ENCODE peak calls at places on chromosomes 16 and 17, in eight cellular contexts. S, M, J, Y, T, C, Q and L are unnamed samples.
A peak's percentile ranks its signal among the peaks of the same experiment; 100 is the strongest.

GRCh38 chr16:69830146-69830533 is 68.0 kb downstream of the WWP2 start:
- DNase-seq in Q (no peak), Y (no peak), S (no peak), J (no peak), C (no peak), M (no peak), T (no peak), L (no peak)

GRCh38 chr17:41895617-41896016 is 23.1 kb downstream of the ACLY start:
- DNase-seq in M (no peak), J (peak; percentile 85), T (no peak), Y (peak; percentile 55), C (no peak), Q (no peak), S (no peak), L (no peak)

GRCh38 chr17:28348979-28349378 is 8.3 kb downstream of the POLDIP2 start:
- DNase-seq in Q (no peak), S (no peak), M (no peak), J (no peak), T (no peak), C (no peak), Y (no peak), L (no peak)

GRCh38 chr16:83473926-83474660 is 333.7 kb upstream of the HSBP1 start:
- DNase-seq in Y (no peak), Q (no peak), S (no peak), C (no peak), M (no peak), T (no peak), J (no peak), L (no peak)

GRCh38 chr17:78408476-78409020 is 30.1 kb downstream of the PGS1 start:
- DNase-seq in M (no peak), J (no peak), T (no peak), S (no peak), Q (no peak), Y (no peak), C (no peak), L (peak; percentile 81)

GRCh38 chr17:34386925-34387550 is 24.0 kb upstream of the CCL1 start:
- DNase-seq in S (no peak), T (no peak), Q (no peak), J (no peak), M (no peak), Y (no peak), C (no peak), L (no peak)

GRCh38 chr16:54812229-54812628 is 118.4 kb upstream of the IRX5 start:
- DNase-seq in T (no peak), M (peak; percentile 17), S (no peak), C (no peak), J (no peak), Y (no peak), Q (no peak), L (no peak)

GRCh38 chr17:36884495-36885160 is 52.6 kb upstream of the LHX1 start:
- DNase-seq in C (no peak), M (no peak), Q (no peak), T (no peak), Y (no peak), J (no peak), S (no peak), L (no peak)

GRCh38 chr16:23670137-23670776 is 8.4 kb upstream of the PLK1 start:
- DNase-seq in Q (no peak), J (no peak), T (no peak), S (no peak), Y (no peak), C (no peak), M (no peak), L (no peak)

GRCh38 chr16:48113471-48113870 is 42.3 kb downstream of the ABCC12 start:
- DNase-seq in S (no peak), M (peak; percentile 53), J (no peak), C (no peak), Y (peak; percentile 33), Q (no peak), T (no peak), L (no peak)

GRCh38 chr17:64661981-64662773 is at the start of gene SMURF2:
- DNase-seq in C (peak; percentile 95), Y (peak; percentile 100), T (peak; percentile 17), Q (peak; percentile 84), M (peak; percentile 78), S (peak; percentile 85), J (peak; percentile 88), L (peak; percentile 85)

GRCh38 chr16:25108054-25108453 is 3.5 kb upstream of the LCMT1 start:
- DNase-seq in Q (no peak), Y (peak; percentile 33), C (no peak), M (peak; percentile 52), S (no peak), J (no peak), T (no peak), L (peak; percentile 17)

GRCh38 chr17:63419398-63419797 is 26.7 kb downstream of the CYB561 start:
- DNase-seq in T (no peak), S (no peak), M (no peak), C (no peak), J (no peak), Q (no peak), Y (no peak), L (no peak)
- TF ChIP-seq EP300 in T (no peak), S (no peak), M (no peak), C (no peak), J (no peak), Q (no peak), Y (no peak), L (no peak)

DNA sequence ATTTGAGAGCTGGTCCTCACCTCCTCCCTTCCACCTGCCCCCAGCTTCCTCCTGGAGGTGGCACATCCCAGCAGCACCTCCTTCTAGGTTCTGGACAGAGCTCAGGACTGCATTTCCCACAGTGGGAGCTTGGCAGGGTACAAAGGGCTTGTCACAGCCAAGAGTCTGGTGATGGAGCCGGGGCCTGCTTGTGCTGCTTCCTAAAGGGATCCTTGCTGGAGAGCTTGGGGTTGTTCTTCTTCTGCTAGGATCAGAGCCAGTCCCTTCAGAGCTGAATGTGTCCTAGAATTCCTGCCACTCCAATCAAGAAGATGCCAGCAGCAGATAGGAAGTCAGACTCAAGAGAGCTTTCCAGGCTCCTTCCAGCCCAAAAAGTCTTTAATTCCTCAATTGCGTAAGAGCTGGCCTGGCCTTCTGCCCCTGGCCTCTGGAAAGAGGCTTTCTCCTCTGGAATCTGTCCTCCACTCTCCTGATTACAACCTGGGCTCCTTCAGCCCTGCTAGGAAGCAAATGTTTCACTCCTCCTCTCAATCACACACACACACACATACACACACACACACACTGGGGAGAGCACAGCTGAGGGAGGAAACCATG is 4.4 kb downstream of the CD300E start:
- DNase-seq in S (no peak), T (no peak), Y (no peak), J (no peak), C (no peak), M (no peak), Q (no peak), L (no peak)
- TF ChIP-seq EP300 in S (no peak), T (no peak), Y (no peak), J (no peak), C (no peak), M (no peak), Q (no peak), L (no peak)

GRCh38 chr16:58385218-58385773 is 7.0 kb upstream of the GINS3 start:
- DNase-seq in S (no peak), M (no peak), J (no peak), C (no peak), Q (no peak), T (no peak), Y (no peak), L (no peak)

GRCh38 chr16:58392215-58393137 is at the start of gene GINS3:
- DNase-seq in J (peak; percentile 92), Y (peak; percentile 91), Q (peak; percentile 85), M (peak; percentile 94), C (peak; percentile 94), S (peak; percentile 85), T (peak; percentile 58), L (peak; percentile 90)

GRCh38 chr16:58393138-58393504 is 850 bp downstream of the GINS3 start:
- DNase-seq in S (no peak), J (no peak), Q (no peak), M (no peak), T (no peak), C (no peak), Y (peak; percentile 49), L (no peak)

GRCh38 chr16:58384437-58385055 is 7.7 kb upstream of the GINS3 start:
- DNase-seq in Y (no peak), J (no peak), T (no peak), Q (no peak), M (no peak), S (no peak), C (no peak), L (no peak)

GRCh38 chr16:58389724-58390123 is 2.5 kb upstream of the GINS3 start:
- DNase-seq in S (no peak), C (no peak), Y (no peak), M (no peak), J (no peak), Q (no peak), T (no peak), L (no peak)
- TF ChIP-seq EP300 in S (no peak), C (no peak), Y (no peak), M (no peak), J (no peak), Q (no peak), T (no peak), L (no peak)

GRCh38 chr16:49439050-49439449 is 65.4 kb downstream of the C16orf78 start:
- DNase-seq in S (peak; percentile 14), C (no peak), J (peak; percentile 19), M (no peak), Y (no peak), Q (no peak), T (no peak), L (no peak)
- TF ChIP-seq EP300 in S (no peak), C (no peak), J (no peak), M (no peak), Y (no peak), Q (no peak), T (no peak), L (no peak)

GRCh38 chr17:21198411-21198810 is 15.6 kb downstream of the TMEM11 start:
- DNase-seq in C (no peak), M (no peak), Y (no peak), T (no peak), J (no peak), S (no peak), Q (no peak), L (no peak)

GRCh38 chr17:21199856-21200255 is 14.1 kb downstream of the TMEM11 start:
- DNase-seq in C (no peak), Y (no peak), S (no peak), Q (no peak), M (no peak), T (no peak), J (no peak), L (no peak)

GRCh38 chr17:21200590-21201301 is 13.2 kb downstream of the TMEM11 start:
- DNase-seq in C (no peak), T (no peak), Q (no peak), M (no peak), Y (no peak), S (no peak), J (no peak), L (no peak)

GRCh38 chr17:21201302-21201602 is 12.7 kb downstream of the TMEM11 start:
- DNase-seq in Q (no peak), Y (peak; percentile 87), M (no peak), J (no peak), C (no peak), S (no peak), T (no peak), L (no peak)

GRCh38 chr17:21199311-21199710 is 14.7 kb downstream of the TMEM11 start:
- DNase-seq in J (no peak), T (peak; percentile 65), C (no peak), S (no peak), M (no peak), Q (no peak), Y (no peak), L (no peak)
- TF ChIP-seq EP300 in J (no peak), T (no peak), C (no peak), S (no peak), M (no peak), Q (no peak), Y (no peak), L (no peak)